ENCODE peak calls at places on chromosomes 13 and 19, in six cellular contexts. S is central memory CD4-positive, alpha-beta T cell; B is retinal pigment epithelial cell; Q is activated naive CD8-positive, alpha-beta T cell treated with anti-CD3 and anti-CD28 coated beads, Interleukin-2, amount 50 U/mL, for 24 hours; O is WTC11; P is naive thymus-derived CD8-positive, alpha-beta T cell. A is an unnamed sample.

GRCh38 chr13:73335226-73335625 is 276.4 kb downstream of the KLF5 start:
- DNase-seq in S (no peak), B (peak; percentile 94), Q (no peak), O (no peak), P (no peak), A (no peak)

GRCh38 chr19:38989066-38989605 is 13.6 kb upstream of the FBXO17 start:
- DNase-seq in S (no peak), B (no peak), Q (no peak), O (peak; percentile 68), P (no peak), A (no peak)

GRCh38 chr13:95822303-95822702 is 145.4 kb downstream of the DNAJC3 start:
- DNase-seq in S (no peak), B (no peak), Q (no peak), O (no peak), P (no peak), A (no peak)

GRCh38 chr13:20340136-20340758 is 108.1 kb upstream of the GJB6 start:
- DNase-seq in S (no peak), B (no peak), Q (no peak), O (no peak), P (no peak), A (no peak)

GRCh38 chr13:102460806-102461205 is 59.0 kb upstream of the FGF14 start:
- DNase-seq in S (no peak), B (no peak), Q (no peak), O (no peak), P (no peak), A (no peak)

GRCh38 chr13:95627590-95627989 is 16.9 kb downstream of the DZIP1 start:
- DNase-seq in S (no peak), B (no peak), Q (no peak), O (no peak), P (no peak), A (no peak)

GRCh38 chr19:54319049-54319448 is 6.1 kb upstream of the LILRA5 start:
- DNase-seq in S (no peak), B (no peak), Q (no peak), O (no peak), P (no peak), A (no peak)

GRCh38 chr13:99766641-99767045 is 204.9 kb downstream of the ZIC5 start:
- DNase-seq in S (no peak), B (no peak), Q (no peak), O (peak; percentile 22), P (no peak), A (no peak)

GRCh38 chr13:24134772-24135171 is 25.7 kb upstream of the SPATA13 start:
- DNase-seq in S (no peak), B (no peak), Q (no peak), O (no peak), P (no peak), A (no peak)

GRCh38 chr13:77290342-77290741 is 36.6 kb downstream of the MYCBP2 start:
- DNase-seq in S (no peak), B (no peak), Q (no peak), O (no peak), P (no peak), A (no peak)

GRCh38 chr19:1931445-1931844 is 9.5 kb upstream of the CSNK1G2 start:
- DNase-seq in S (no peak), B (no peak), Q (no peak), O (no peak), P (no peak), A (no peak)

GRCh38 chr13:27038323-27038722 is 133.3 kb downstream of the USP12 start:
- DNase-seq in S (no peak), B (peak; percentile 62), Q (no peak), O (no peak), P (no peak), A (no peak)

GRCh38 chr19:4737955-4738580 is 14.4 kb upstream of the DPP9 start:
- DNase-seq in S (no peak), B (no peak), Q (no peak), O (no peak), P (no peak), A (no peak)

GRCh38 chr13:27954406-27954851 is 14.7 kb downstream of the CDX2 start:
- DNase-seq in S (no peak), B (no peak), Q (no peak), O (peak; percentile 71), P (no peak), A (no peak)

GRCh38 chr13:110699148-110700145 is 6.5 kb downstream of the CARS2 start:
- DNase-seq in S (no peak), B (no peak), Q (no peak), O (no peak), P (no peak), A (no peak)

GRCh38 chr19:1074512-1075283 is 7.7 kb downstream of the ARHGAP45 start:
- DNase-seq in S (peak; percentile 90), B (no peak), Q (peak; percentile 84), O (no peak), P (peak; percentile 95), A (peak; percentile 80)

GRCh38 chr19:53947624-53948023 is 15.1 kb upstream of the CACNG8 start:
- DNase-seq in S (no peak), B (no peak), Q (no peak), O (no peak), P (no peak), A (no peak)

GRCh38 chr13:97296740-97297139 is 74.6 kb downstream of the MBNL2 start:
- DNase-seq in S (no peak), B (no peak), Q (no peak), O (no peak), P (no peak), A (no peak)

GRCh38 chr19:46772170-46773017 is 16.0 kb downstream of the SLC1A5 start:
- DNase-seq in S (no peak), B (no peak), Q (no peak), O (no peak), P (no peak), A (no peak)

A was measured in GDM1.